ENCODE peak calls at places on chromosomes 1 and 21, in four cellular contexts. F is left colon, W is WTC11, R is Calu3. A is an unnamed sample.
A peak's percentile ranks its signal among the peaks of the same experiment; 100 is the strongest.

GRCh38 chr1:33244809-33245186 is 11.5 kb upstream of the ZNF362 start:
- DNase-seq in F (no peak), W (no peak), R (no peak), A (no peak)

GRCh38 chr1:183480971-183481431 is 8.7 kb downstream of the SMG7 start:
- DNase-seq in F (no peak), W (no peak), R (no peak), A (peak; percentile 66)

GRCh38 chr1:29629401-29629800 is 393.1 kb downstream of the PTPRU start:
- DNase-seq in F (no peak), W (no peak), R (no peak), A (no peak)

GRCh38 chr1:162632743-162633326 is 571 bp downstream of the DDR2 start:
- DNase-seq in F (no peak), W (no peak), R (no peak), A (peak; percentile 19)

GRCh38 chr1:2042830-2043773 is 7.1 kb upstream of the PRKCZ start:
- DNase-seq in F (peak; percentile 57), W (no peak), R (no peak), A (no peak)

GRCh38 chr1:200780545-200781444 is 42.1 kb downstream of the CAMSAP2 start:
- DNase-seq in F (no peak), W (no peak), R (no peak), A (peak; percentile 60)

GRCh38 chr1:39720094-39720999 is 18.3 kb upstream of the PPIE start:
- DNase-seq in F (no peak), W (no peak), R (no peak), A (peak; percentile 52)

GRCh38 chr1:110112143-110112542 is at the start of gene UBL4B:
- DNase-seq in F (no peak), W (no peak), R (no peak), A (no peak)

GRCh38 chr1:46490603-46491499 is 1.2 kb downstream of the DMBX1 start:
- DNase-seq in F (no peak), W (no peak), R (no peak), A (no peak)

GRCh38 chr1:5980314-5981008 is 11.8 kb downstream of the NPHP4 start:
- DNase-seq in F (no peak), W (peak; percentile 88), R (no peak), A (peak; percentile 97)

GRCh38 chr1:94614980-94615379 is 73.4 kb upstream of the F3 start:
- DNase-seq in F (peak; percentile 83), W (no peak), R (no peak), A (no peak)

GRCh38 chr1:156691665-156692408 is 13.5 kb downstream of the CRABP2 start:
- DNase-seq in F (no peak), W (no peak), R (peak; percentile 35), A (peak; percentile 77)

GRCh38 chr1:10909697-10910489 is 102.6 kb upstream of the TARDBP start:
- DNase-seq in F (peak; percentile 39), W (peak; percentile 92), R (peak; percentile 73), A (peak; percentile 74)

GRCh38 chr1:204455063-204455830 is 39.4 kb downstream of the PIK3C2B start:
- DNase-seq in F (no peak), W (peak; percentile 63), R (no peak), A (no peak)

GRCh38 chr1:1569341-1569740 is 5.3 kb downstream of the SSU72 start:
- DNase-seq in F (no peak), W (no peak), R (no peak), A (no peak)

GRCh38 chr1:22906968-22907367 is 65.7 kb downstream of the LACTBL1 start:
- DNase-seq in F (no peak), W (no peak), R (no peak), A (no peak)

GRCh38 chr1:10969267-10969970 is 43.0 kb upstream of the TARDBP start:
- DNase-seq in F (no peak), W (peak; percentile 60), R (no peak), A (peak; percentile 58)

GRCh38 chr21:37532868-37533780 is 166.6 kb downstream of the DYRK1A start:
- DNase-seq in F (no peak), W (peak; percentile 16), R (peak; percentile 47), A (peak; percentile 49)

GRCh38 chr1:160643138-160643537 is 3.7 kb downstream of the SLAMF1 start:
- DNase-seq in F (no peak), W (no peak), R (no peak), A (no peak)

GRCh38 chr1:5949761-5950100 is 42.5 kb downstream of the NPHP4 start:
- DNase-seq in F (no peak), W (no peak), R (no peak), A (no peak)

GRCh38 chr1:13543451-13543911 is 29.7 kb upstream of the LRRC38 start:
- DNase-seq in F (no peak), W (no peak), R (no peak), A (no peak)

GRCh38 chr1:116498789-116499628 is 71.8 kb downstream of the CD58 start:
- DNase-seq in F (peak; percentile 57), W (peak; percentile 68), R (peak; percentile 75), A (peak; percentile 89)

A was measured in mesendoderm.